ENCODE peak calls at places on chromosome 2, in nine cellular contexts. V, M, J, H, Z, P, C, R and E are unnamed samples.
A peak's percentile ranks its signal among the peaks of the same experiment; 100 is the strongest.

GRCh38 chr2:95099910-95100309 is 21.7 kb downstream of the MRPS5 start:
- DNase-seq in V (no peak), M (no peak), J (no peak), H (no peak), Z (no peak), P (no peak), C (no peak), R (no peak), E (no peak)

GRCh38 chr2:174585111-174585510 is 12.5 kb downstream of the WIPF1 start:
- DNase-seq in V (no peak), M (no peak), J (no peak), H (no peak), Z (no peak), P (no peak), C (no peak), R (no peak), E (no peak)

GRCh38 chr2:36620321-36620720 is 22.4 kb upstream of the FEZ2 start:
- DNase-seq in V (no peak), M (no peak), J (no peak), H (no peak), Z (no peak), P (no peak), C (no peak), R (no peak), E (no peak)

GRCh38 chr2:174985624-174986023 is 19.6 kb downstream of the CHN1 start:
- DNase-seq in V (no peak), M (no peak), J (no peak), H (no peak), Z (no peak), P (no peak), C (no peak), R (no peak), E (no peak)

GRCh38 chr2:162029287-162029901 is 44.6 kb downstream of the DPP4 start:
- DNase-seq in V (no peak), M (no peak), J (no peak), H (no peak), Z (no peak), P (no peak), C (no peak), R (peak; percentile 27), E (peak; percentile 60)

GRCh38 chr2:226832076-226832475 is 3.8 kb upstream of the RHBDD1 start:
- DNase-seq in V (no peak), M (no peak), J (no peak), H (no peak), Z (no peak), P (no peak), C (no peak), R (no peak), E (no peak)

GRCh38 chr2:85015653-85016360 is 44.8 kb downstream of the KCMF1 start:
- DNase-seq in V (no peak), M (no peak), J (no peak), H (no peak), Z (no peak), P (no peak), C (no peak), R (no peak), E (no peak)

GRCh38 chr2:47360283-47360682 is 42.7 kb upstream of the MSH2 start:
- DNase-seq in V (no peak), M (peak; percentile 50), J (no peak), H (no peak), Z (no peak), P (no peak), C (no peak), R (no peak), E (no peak)

GRCh38 chr2:232336241-232336736 is 42.3 kb upstream of the ALPP start:
- DNase-seq in V (peak; percentile 1), M (no peak), J (no peak), H (peak; percentile 68), Z (no peak), P (no peak), C (no peak), R (peak; percentile 21), E (no peak)

GRCh38 chr2:11742702-11743530 is 3.5 kb upstream of the LPIN1 start:
- DNase-seq in V (no peak), M (no peak), J (no peak), H (no peak), Z (no peak), P (no peak), C (no peak), R (no peak), E (peak; percentile 38)

GRCh38 chr2:217694296-217694695 is 308.5 kb downstream of the TNS1 start:
- DNase-seq in V (no peak), M (no peak), J (no peak), H (no peak), Z (no peak), P (no peak), C (no peak), R (no peak), E (no peak)

GRCh38 chr2:129710670-129711495 is 268.6 kb upstream of the RAB6C start:
- DNase-seq in V (no peak), M (no peak), J (no peak), H (no peak), Z (no peak), P (no peak), C (no peak), R (no peak), E (no peak)

GRCh38 chr2:217105733-217106649 is 246.1 kb upstream of the TNP1 start:
- DNase-seq in V (no peak), M (peak; percentile 24), J (no peak), H (no peak), Z (no peak), P (no peak), C (peak; percentile 2), R (no peak), E (no peak)

GRCh38 chr2:222561817-222562424 is 94.0 kb downstream of the FARSB start:
- DNase-seq in V (no peak), M (peak; percentile 77), J (peak; percentile 47), H (no peak), Z (peak; percentile 13), P (peak; percentile 38), C (peak; percentile 90), R (peak; percentile 40), E (no peak)

GRCh38 chr2:49914281-49914680 is 760.0 kb upstream of the FSHR start:
- DNase-seq in V (no peak), M (peak; percentile 6), J (no peak), H (no peak), Z (no peak), P (no peak), C (no peak), R (no peak), E (no peak)

GRCh38 chr2:239687441-239687840 is 286.6 kb upstream of the HDAC4 start:
- DNase-seq in V (no peak), M (no peak), J (no peak), H (peak; percentile 24), Z (no peak), P (no peak), C (no peak), R (peak; percentile 1), E (no peak)

GRCh38 chr2:41894563-41895333 is 153.1 kb upstream of the PKDCC start:
- DNase-seq in V (no peak), M (peak; percentile 75), J (no peak), H (no peak), Z (no peak), P (no peak), C (no peak), R (no peak), E (no peak)

GRCh38 chr2:3522851-3523481 is 3.6 kb upstream of the ADI1 start:
- DNase-seq in V (no peak), M (peak; percentile 35), J (no peak), H (no peak), Z (no peak), P (no peak), C (no peak), R (peak; percentile 55), E (peak; percentile 49)

GRCh38 chr2:94870392-94871225 is 621 bp upstream of the TEKT4 start:
- DNase-seq in V (no peak), M (no peak), J (peak; percentile 13), H (peak; percentile 61), Z (no peak), P (peak; percentile 8), C (peak; percentile 77), R (no peak), E (no peak)

GRCh38 chr2:18991177-18992168 is 366.9 kb downstream of the OSR1 start:
- DNase-seq in V (no peak), M (peak; percentile 8), J (no peak), H (no peak), Z (no peak), P (no peak), C (no peak), R (peak; percentile 84), E (no peak)

GRCh38 chr2:18988557-18989232 is 369.7 kb downstream of the OSR1 start:
- DNase-seq in V (no peak), M (no peak), J (no peak), H (no peak), Z (no peak), P (no peak), C (peak; percentile 39), R (no peak), E (no peak)

GRCh38 chr2:18986046-18986445 is 372.4 kb downstream of the OSR1 start:
- DNase-seq in V (no peak), M (no peak), J (no peak), H (no peak), Z (no peak), P (no peak), C (no peak), R (no peak), E (no peak)

GRCh38 chr2:18987021-18987420 is 371.4 kb downstream of the OSR1 start:
- DNase-seq in V (no peak), M (no peak), J (no peak), H (no peak), Z (no peak), P (no peak), C (no peak), R (no peak), E (no peak)

GRCh38 chr2:18987592-18988073 is 370.8 kb downstream of the OSR1 start:
- DNase-seq in V (peak; percentile 76), M (peak; percentile 77), J (no peak), H (no peak), Z (no peak), P (no peak), C (no peak), R (peak; percentile 61), E (peak; percentile 81)
- TF ChIP-seq CTCF in V (peak; percentile 27), M (peak; percentile 46), J (no peak), H (no peak), Z (no peak), P (peak; percentile 30), C (peak; percentile 38), R (no peak), E (peak; percentile 41)

GRCh38 chr2:198597648-198598047 is 793.3 kb downstream of the PLCL1 start:
- DNase-seq in V (no peak), M (no peak), J (no peak), H (no peak), Z (no peak), P (no peak), C (no peak), R (no peak), E (no peak)
- H3K27ac ChIP-seq in V (no peak overlapping the region), M (no peak overlapping the region), J (no peak overlapping the region), H (no peak overlapping the region), Z (no peak overlapping the region), P (no peak overlapping the region), C (no peak overlapping the region), R (no peak overlapping the region), E (no peak overlapping the region)

GRCh38 chr2:45194611-45195010 is 185.4 kb upstream of the SIX2 start:
- DNase-seq in V (no peak), M (no peak), J (no peak), H (no peak), Z (no peak), P (no peak), C (no peak), R (no peak), E (no peak)
- H3K4me1 ChIP-seq in V (no peaks in the 10 kb centered on the region), M (no peaks in the 10 kb centered on the region), J (no peaks in the 10 kb centered on the region), H (no peaks in the 10 kb centered on the region), Z (no peaks in the 10 kb centered on the region), P (no peaks in the 10 kb centered on the region), C (peaks cover 9% of the 10 kb centered on the region), R (no peaks in the 10 kb centered on the region), E (no peaks in the 10 kb centered on the region)

GRCh38 chr2:163132850-163133249 is 294.3 kb upstream of the KCNH7 start:
- DNase-seq in V (no peak), M (no peak), J (peak; percentile 51), H (no peak), Z (no peak), P (no peak), C (peak; percentile 32), R (no peak), E (no peak)
- TF ChIP-seq CTCF in V (peak; percentile 39), M (peak; percentile 76), J (peak; percentile 62), H (no peak), Z (peak; percentile 40), P (peak; percentile 68), C (no peak), R (no peak), E (no peak)